ENCODE peak calls at places on chromosomes 2 and 18, in five cellular contexts. X is CD4-positive, alpha-beta T cell; E is endothelial cell; B is dermis blood vessel endothelial cell; R is NCI-H1048. Y is an unnamed sample.

GRCh38 chr18:23422751-23423418 is 30.2 kb upstream of the RIOK3 start:
- DNase-seq in X (no peak), E (no peak), B (no peak), R (no peak), Y (no peak)

GRCh38 chr2:52904511-52904910 is 863.1 kb upstream of the CHAC2 start:
- DNase-seq in X (no peak), E (no peak), B (no peak), R (no peak), Y (no peak)

GRCh38 chr18:2536493-2536892 is 34.8 kb downstream of the METTL4 start:
- DNase-seq in X (no peak), E (no peak), B (no peak), R (no peak), Y (no peak)

GRCh38 chr2:160402997-160403979 is 90.3 kb downstream of the RBMS1 start:
- DNase-seq in X (no peak), E (no peak), B (peak), R (no peak), Y (no peak)

GRCh38 chr18:13405305-13406038 is 186.9 kb downstream of the LDLRAD4 start:
- DNase-seq in X (no peak), E (no peak), B (no peak), R (no peak), Y (no peak)

GRCh38 chr2:230895536-230896345 is 29.3 kb downstream of the GPR55 start:
- DNase-seq in X (peak), E (no peak), B (no peak), R (no peak), Y (no peak)

GRCh38 chr2:239638376-239638775 is 237.6 kb upstream of the HDAC4 start:
- DNase-seq in X (no peak), E (no peak), B (no peak), R (no peak), Y (no peak)

GRCh38 chr18:79873449-79874110 is 75.8 kb downstream of the KCNG2 start:
- DNase-seq in X (no peak), E (no peak), B (no peak), R (no peak), Y (no peak)

GRCh38 chr2:147293958-147294824 is 550.6 kb upstream of the ACVR2A start:
- DNase-seq in X (no peak), E (no peak), B (no peak), R (no peak), Y (no peak)

GRCh38 chr2:24490674-24491625 is at the start of gene NCOA1:
- DNase-seq in X (peak), E (peak), B (peak), R (peak), Y (no peak)

GRCh38 chr2:157283468-157283867 is 26.0 kb downstream of the GALNT5 start:
- DNase-seq in X (no peak), E (no peak), B (no peak), R (no peak), Y (peak)

Y was measured in SK-N-MC.